ENCODE peak calls at places on chromosomes 2 and 18, in eight cellular contexts. One of them, this sample, is unnamed.

GRCh38 chr18:74728586-74728985 is 130.9 kb downstream of the ZNF407 start:
- DNase-seq in pancreas: no peak
- DNase-seq in stimulated activated CD8-positive, alpha-beta memory T cell treated with anti-CD3 and anti-CD28 coated beads, Interleukin-7, amount 100 ng/mL, for 24 hours: no peak
- DNase-seq in activated naive CD4-positive, alpha-beta T cell: no peak
- DNase-seq in LHCN-M2: no peak
- DNase-seq in neural crest cell: no peak
- DNase-seq in stimulated activated CD4-positive, alpha-beta T cell treated with anti-CD3 and anti-CD28 coated beads, Interleukin-1b, Interleukin-23, amount 100 ng/mL, for 48 hours: no peak
- DNase-seq in HT1080: no peak
- DNase-seq in this sample: no peak

GRCh38 chr18:62325806-62326645 is 916 bp downstream of the TNFRSF11A start:
- DNase-seq in pancreas: peak; percentile 73
- DNase-seq in stimulated activated CD8-positive, alpha-beta memory T cell treated with anti-CD3 and anti-CD28 coated beads, Interleukin-7, amount 100 ng/mL, for 24 hours: no peak
- DNase-seq in activated naive CD4-positive, alpha-beta T cell: no peak
- DNase-seq in LHCN-M2: no peak
- DNase-seq in neural crest cell: peak; percentile 18
- DNase-seq in stimulated activated CD4-positive, alpha-beta T cell treated with anti-CD3 and anti-CD28 coated beads, Interleukin-1b, Interleukin-23, amount 100 ng/mL, for 48 hours: peak; percentile 20
- DNase-seq in HT1080: no peak
- DNase-seq in this sample: no peak

GRCh38 chr2:193695367-193695766 is 1500.6 kb upstream of the TMEFF2 start:
- DNase-seq in pancreas: no peak
- DNase-seq in stimulated activated CD8-positive, alpha-beta memory T cell treated with anti-CD3 and anti-CD28 coated beads, Interleukin-7, amount 100 ng/mL, for 24 hours: no peak
- DNase-seq in activated naive CD4-positive, alpha-beta T cell: no peak
- DNase-seq in LHCN-M2: peak; percentile 63
- DNase-seq in neural crest cell: no peak
- DNase-seq in stimulated activated CD4-positive, alpha-beta T cell treated with anti-CD3 and anti-CD28 coated beads, Interleukin-1b, Interleukin-23, amount 100 ng/mL, for 48 hours: no peak
- DNase-seq in HT1080: peak; percentile 10
- DNase-seq in this sample: peak; percentile 22

GRCh38 chr18:34159691-34160185 is 65.0 kb downstream of the NOL4 start:
- DNase-seq in pancreas: no peak
- DNase-seq in stimulated activated CD8-positive, alpha-beta memory T cell treated with anti-CD3 and anti-CD28 coated beads, Interleukin-7, amount 100 ng/mL, for 24 hours: no peak
- DNase-seq in activated naive CD4-positive, alpha-beta T cell: no peak
- DNase-seq in LHCN-M2: no peak
- DNase-seq in neural crest cell: no peak
- DNase-seq in stimulated activated CD4-positive, alpha-beta T cell treated with anti-CD3 and anti-CD28 coated beads, Interleukin-1b, Interleukin-23, amount 100 ng/mL, for 48 hours: no peak
- DNase-seq in HT1080: no peak
- DNase-seq in this sample: no peak

GRCh38 chr2:209076151-209076550 is 347.7 kb upstream of the MAP2 start:
- DNase-seq in pancreas: no peak
- DNase-seq in stimulated activated CD8-positive, alpha-beta memory T cell treated with anti-CD3 and anti-CD28 coated beads, Interleukin-7, amount 100 ng/mL, for 24 hours: no peak
- DNase-seq in activated naive CD4-positive, alpha-beta T cell: no peak
- DNase-seq in LHCN-M2: no peak
- DNase-seq in neural crest cell: no peak
- DNase-seq in stimulated activated CD4-positive, alpha-beta T cell treated with anti-CD3 and anti-CD28 coated beads, Interleukin-1b, Interleukin-23, amount 100 ng/mL, for 48 hours: no peak
- DNase-seq in HT1080: no peak
- DNase-seq in this sample: no peak

GRCh38 chr18:10124557-10124956 is 210.7 kb downstream of the VAPA start:
- DNase-seq in pancreas: no peak
- DNase-seq in stimulated activated CD8-positive, alpha-beta memory T cell treated with anti-CD3 and anti-CD28 coated beads, Interleukin-7, amount 100 ng/mL, for 24 hours: no peak
- DNase-seq in activated naive CD4-positive, alpha-beta T cell: no peak
- DNase-seq in LHCN-M2: no peak
- DNase-seq in neural crest cell: no peak
- DNase-seq in stimulated activated CD4-positive, alpha-beta T cell treated with anti-CD3 and anti-CD28 coated beads, Interleukin-1b, Interleukin-23, amount 100 ng/mL, for 48 hours: no peak
- DNase-seq in HT1080: no peak
- DNase-seq in this sample: no peak

GRCh38 chr2:24538720-24539119 is 47.7 kb downstream of the NCOA1 start:
- DNase-seq in pancreas: no peak
- DNase-seq in stimulated activated CD8-positive, alpha-beta memory T cell treated with anti-CD3 and anti-CD28 coated beads, Interleukin-7, amount 100 ng/mL, for 24 hours: no peak
- DNase-seq in activated naive CD4-positive, alpha-beta T cell: no peak
- DNase-seq in LHCN-M2: no peak
- DNase-seq in neural crest cell: no peak
- DNase-seq in stimulated activated CD4-positive, alpha-beta T cell treated with anti-CD3 and anti-CD28 coated beads, Interleukin-1b, Interleukin-23, amount 100 ng/mL, for 48 hours: no peak
- DNase-seq in HT1080: no peak
- DNase-seq in this sample: no peak

GRCh38 chr2:1572638-1573037 is 159.4 kb downstream of the TPO start:
- DNase-seq in pancreas: no peak
- DNase-seq in stimulated activated CD8-positive, alpha-beta memory T cell treated with anti-CD3 and anti-CD28 coated beads, Interleukin-7, amount 100 ng/mL, for 24 hours: no peak
- DNase-seq in activated naive CD4-positive, alpha-beta T cell: no peak
- DNase-seq in LHCN-M2: peak; percentile 69
- DNase-seq in neural crest cell: no peak
- DNase-seq in stimulated activated CD4-positive, alpha-beta T cell treated with anti-CD3 and anti-CD28 coated beads, Interleukin-1b, Interleukin-23, amount 100 ng/mL, for 48 hours: no peak
- DNase-seq in HT1080: no peak
- DNase-seq in this sample: peak; percentile 68

GRCh38 chr2:232230557-232230956 is 148.0 kb upstream of the ALPP start:
- DNase-seq in pancreas: no peak
- DNase-seq in stimulated activated CD8-positive, alpha-beta memory T cell treated with anti-CD3 and anti-CD28 coated beads, Interleukin-7, amount 100 ng/mL, for 24 hours: no peak
- DNase-seq in activated naive CD4-positive, alpha-beta T cell: no peak
- DNase-seq in LHCN-M2: peak; percentile 20
- DNase-seq in neural crest cell: peak; percentile 8
- DNase-seq in stimulated activated CD4-positive, alpha-beta T cell treated with anti-CD3 and anti-CD28 coated beads, Interleukin-1b, Interleukin-23, amount 100 ng/mL, for 48 hours: peak; percentile 23
- DNase-seq in HT1080: peak; percentile 13
- DNase-seq in this sample: peak; percentile 18

GRCh38 chr2:222318712-222319575 is 20.1 kb upstream of the PAX3 start:
- DNase-seq in pancreas: peak; percentile 75
- DNase-seq in stimulated activated CD8-positive, alpha-beta memory T cell treated with anti-CD3 and anti-CD28 coated beads, Interleukin-7, amount 100 ng/mL, for 24 hours: no peak
- DNase-seq in activated naive CD4-positive, alpha-beta T cell: no peak
- DNase-seq in LHCN-M2: peak; percentile 14
- DNase-seq in neural crest cell: peak; percentile 35
- DNase-seq in stimulated activated CD4-positive, alpha-beta T cell treated with anti-CD3 and anti-CD28 coated beads, Interleukin-1b, Interleukin-23, amount 100 ng/mL, for 48 hours: no peak
- DNase-seq in HT1080: peak; percentile 48
- DNase-seq in this sample: peak; percentile 68

GRCh38 chr2:106197878-106198277 is 3.8 kb upstream of the UXS1 start:
- DNase-seq in pancreas: no peak
- DNase-seq in stimulated activated CD8-positive, alpha-beta memory T cell treated with anti-CD3 and anti-CD28 coated beads, Interleukin-7, amount 100 ng/mL, for 24 hours: no peak
- DNase-seq in activated naive CD4-positive, alpha-beta T cell: no peak
- DNase-seq in LHCN-M2: peak; percentile 96
- DNase-seq in neural crest cell: no peak
- DNase-seq in stimulated activated CD4-positive, alpha-beta T cell treated with anti-CD3 and anti-CD28 coated beads, Interleukin-1b, Interleukin-23, amount 100 ng/mL, for 48 hours: no peak
- DNase-seq in HT1080: peak; percentile 76
- DNase-seq in this sample: peak; percentile 70

GRCh38 chr2:60516826-60517225 is 36.6 kb downstream of the BCL11A start:
- DNase-seq in pancreas: no peak
- DNase-seq in stimulated activated CD8-positive, alpha-beta memory T cell treated with anti-CD3 and anti-CD28 coated beads, Interleukin-7, amount 100 ng/mL, for 24 hours: no peak
- DNase-seq in activated naive CD4-positive, alpha-beta T cell: no peak
- DNase-seq in LHCN-M2: no peak
- DNase-seq in neural crest cell: no peak
- DNase-seq in stimulated activated CD4-positive, alpha-beta T cell treated with anti-CD3 and anti-CD28 coated beads, Interleukin-1b, Interleukin-23, amount 100 ng/mL, for 48 hours: no peak
- DNase-seq in HT1080: no peak
- DNase-seq in this sample: no peak

GRCh38 chr2:41989503-41990180 is 58.2 kb upstream of the PKDCC start:
- DNase-seq in pancreas: no peak
- DNase-seq in stimulated activated CD8-positive, alpha-beta memory T cell treated with anti-CD3 and anti-CD28 coated beads, Interleukin-7, amount 100 ng/mL, for 24 hours: no peak
- DNase-seq in activated naive CD4-positive, alpha-beta T cell: no peak
- DNase-seq in LHCN-M2: no peak
- DNase-seq in neural crest cell: peak; percentile 22
- DNase-seq in stimulated activated CD4-positive, alpha-beta T cell treated with anti-CD3 and anti-CD28 coated beads, Interleukin-1b, Interleukin-23, amount 100 ng/mL, for 48 hours: no peak
- DNase-seq in HT1080: no peak
- DNase-seq in this sample: no peak

GRCh38 chr2:223101340-223102039 is 49.5 kb downstream of the KCNE4 start:
- DNase-seq in pancreas: no peak
- DNase-seq in stimulated activated CD8-positive, alpha-beta memory T cell treated with anti-CD3 and anti-CD28 coated beads, Interleukin-7, amount 100 ng/mL, for 24 hours: no peak
- DNase-seq in activated naive CD4-positive, alpha-beta T cell: no peak
- DNase-seq in LHCN-M2: peak; percentile 50
- DNase-seq in neural crest cell: no peak
- DNase-seq in stimulated activated CD4-positive, alpha-beta T cell treated with anti-CD3 and anti-CD28 coated beads, Interleukin-1b, Interleukin-23, amount 100 ng/mL, for 48 hours: no peak
- DNase-seq in HT1080: peak; percentile 51
- DNase-seq in this sample: peak; percentile 67

GRCh38 chr2:19349911-19350677 is 8.3 kb downstream of the OSR1 start:
- DNase-seq in pancreas: peak; percentile 84
- DNase-seq in stimulated activated CD8-positive, alpha-beta memory T cell treated with anti-CD3 and anti-CD28 coated beads, Interleukin-7, amount 100 ng/mL, for 24 hours: no peak
- DNase-seq in activated naive CD4-positive, alpha-beta T cell: peak; percentile 11
- DNase-seq in LHCN-M2: no peak
- DNase-seq in neural crest cell: peak; percentile 70
- DNase-seq in stimulated activated CD4-positive, alpha-beta T cell treated with anti-CD3 and anti-CD28 coated beads, Interleukin-1b, Interleukin-23, amount 100 ng/mL, for 48 hours: no peak
- DNase-seq in HT1080: no peak
- DNase-seq in this sample: peak; percentile 80

GRCh38 chr2:23617167-23617787 is 232.3 kb downstream of the KLHL29 start:
- DNase-seq in pancreas: peak; percentile 24
- DNase-seq in stimulated activated CD8-positive, alpha-beta memory T cell treated with anti-CD3 and anti-CD28 coated beads, Interleukin-7, amount 100 ng/mL, for 24 hours: no peak
- DNase-seq in activated naive CD4-positive, alpha-beta T cell: no peak
- DNase-seq in LHCN-M2: no peak
- DNase-seq in neural crest cell: no peak
- DNase-seq in stimulated activated CD4-positive, alpha-beta T cell treated with anti-CD3 and anti-CD28 coated beads, Interleukin-1b, Interleukin-23, amount 100 ng/mL, for 48 hours: no peak
- DNase-seq in HT1080: no peak
- DNase-seq in this sample: no peak

GRCh38 chr18:35215026-35215425 is 25.8 kb upstream of the ZNF397 start:
- DNase-seq in pancreas: no peak
- DNase-seq in stimulated activated CD8-positive, alpha-beta memory T cell treated with anti-CD3 and anti-CD28 coated beads, Interleukin-7, amount 100 ng/mL, for 24 hours: no peak
- DNase-seq in activated naive CD4-positive, alpha-beta T cell: no peak
- DNase-seq in LHCN-M2: no peak
- DNase-seq in neural crest cell: no peak
- DNase-seq in stimulated activated CD4-positive, alpha-beta T cell treated with anti-CD3 and anti-CD28 coated beads, Interleukin-1b, Interleukin-23, amount 100 ng/mL, for 48 hours: no peak
- DNase-seq in HT1080: no peak
- DNase-seq in this sample: no peak

GRCh38 chr2:173021939-173022371 is 53.7 kb upstream of the MAP3K20 start:
- DNase-seq in pancreas: no peak
- DNase-seq in stimulated activated CD8-positive, alpha-beta memory T cell treated with anti-CD3 and anti-CD28 coated beads, Interleukin-7, amount 100 ng/mL, for 24 hours: no peak
- DNase-seq in activated naive CD4-positive, alpha-beta T cell: no peak
- DNase-seq in LHCN-M2: peak; percentile 14
- DNase-seq in neural crest cell: no peak
- DNase-seq in stimulated activated CD4-positive, alpha-beta T cell treated with anti-CD3 and anti-CD28 coated beads, Interleukin-1b, Interleukin-23, amount 100 ng/mL, for 48 hours: no peak
- DNase-seq in HT1080: peak; percentile 51
- DNase-seq in this sample: peak; percentile 45

GRCh38 chr18:42936289-42936688 is 179.2 kb downstream of the RIT2 start:
- DNase-seq in pancreas: no peak
- DNase-seq in stimulated activated CD8-positive, alpha-beta memory T cell treated with anti-CD3 and anti-CD28 coated beads, Interleukin-7, amount 100 ng/mL, for 24 hours: no peak
- DNase-seq in activated naive CD4-positive, alpha-beta T cell: no peak
- DNase-seq in LHCN-M2: no peak
- DNase-seq in neural crest cell: no peak
- DNase-seq in stimulated activated CD4-positive, alpha-beta T cell treated with anti-CD3 and anti-CD28 coated beads, Interleukin-1b, Interleukin-23, amount 100 ng/mL, for 48 hours: no peak
- DNase-seq in HT1080: no peak
- DNase-seq in this sample: no peak

GRCh38 chr2:80078290-80079036 is 226.1 kb downstream of the LRRTM1 start:
- DNase-seq in pancreas: no peak
- DNase-seq in stimulated activated CD8-positive, alpha-beta memory T cell treated with anti-CD3 and anti-CD28 coated beads, Interleukin-7, amount 100 ng/mL, for 24 hours: no peak
- DNase-seq in activated naive CD4-positive, alpha-beta T cell: no peak
- DNase-seq in LHCN-M2: no peak
- DNase-seq in neural crest cell: no peak
- DNase-seq in stimulated activated CD4-positive, alpha-beta T cell treated with anti-CD3 and anti-CD28 coated beads, Interleukin-1b, Interleukin-23, amount 100 ng/mL, for 48 hours: no peak
- DNase-seq in HT1080: no peak
- DNase-seq in this sample: no peak

GRCh38 chr2:143759455-143759854 is 630.2 kb downstream of the ARHGAP15 start:
- DNase-seq in pancreas: no peak
- DNase-seq in stimulated activated CD8-positive, alpha-beta memory T cell treated with anti-CD3 and anti-CD28 coated beads, Interleukin-7, amount 100 ng/mL, for 24 hours: no peak
- DNase-seq in activated naive CD4-positive, alpha-beta T cell: no peak
- DNase-seq in LHCN-M2: no peak
- DNase-seq in neural crest cell: no peak
- DNase-seq in stimulated activated CD4-positive, alpha-beta T cell treated with anti-CD3 and anti-CD28 coated beads, Interleukin-1b, Interleukin-23, amount 100 ng/mL, for 48 hours: no peak
- DNase-seq in HT1080: no peak
- DNase-seq in this sample: no peak

GRCh38 chr2:79622508-79622907 is 109.7 kb downstream of the CTNNA2 start:
- DNase-seq in pancreas: no peak
- DNase-seq in stimulated activated CD8-positive, alpha-beta memory T cell treated with anti-CD3 and anti-CD28 coated beads, Interleukin-7, amount 100 ng/mL, for 24 hours: no peak
- DNase-seq in activated naive CD4-positive, alpha-beta T cell: no peak
- DNase-seq in LHCN-M2: peak; percentile 2
- DNase-seq in neural crest cell: no peak
- DNase-seq in stimulated activated CD4-positive, alpha-beta T cell treated with anti-CD3 and anti-CD28 coated beads, Interleukin-1b, Interleukin-23, amount 100 ng/mL, for 48 hours: no peak
- DNase-seq in HT1080: peak; percentile 27
- DNase-seq in this sample: no peak

GRCh38 chr2:130759906-130760753 is 4.8 kb downstream of the AMER3 start:
- DNase-seq in pancreas: peak; percentile 91
- DNase-seq in stimulated activated CD8-positive, alpha-beta memory T cell treated with anti-CD3 and anti-CD28 coated beads, Interleukin-7, amount 100 ng/mL, for 24 hours: no peak
- DNase-seq in activated naive CD4-positive, alpha-beta T cell: no peak
- DNase-seq in LHCN-M2: peak; percentile 2
- DNase-seq in neural crest cell: no peak
- DNase-seq in stimulated activated CD4-positive, alpha-beta T cell treated with anti-CD3 and anti-CD28 coated beads, Interleukin-1b, Interleukin-23, amount 100 ng/mL, for 48 hours: no peak
- DNase-seq in HT1080: peak; percentile 32
- DNase-seq in this sample: peak; percentile 65

GRCh38 chr2:150878347-150878746 is 383.3 kb downstream of the RBM43 start:
- DNase-seq in pancreas: no peak
- DNase-seq in stimulated activated CD8-positive, alpha-beta memory T cell treated with anti-CD3 and anti-CD28 coated beads, Interleukin-7, amount 100 ng/mL, for 24 hours: no peak
- DNase-seq in activated naive CD4-positive, alpha-beta T cell: no peak
- DNase-seq in LHCN-M2: peak; percentile 85
- DNase-seq in neural crest cell: no peak
- DNase-seq in stimulated activated CD4-positive, alpha-beta T cell treated with anti-CD3 and anti-CD28 coated beads, Interleukin-1b, Interleukin-23, amount 100 ng/mL, for 48 hours: no peak
- DNase-seq in HT1080: peak; percentile 73
- DNase-seq in this sample: peak; percentile 48

GRCh38 chr2:86337235-86338099 is at the start of gene REEP1:
- DNase-seq in pancreas: peak; percentile 67
- DNase-seq in stimulated activated CD8-positive, alpha-beta memory T cell treated with anti-CD3 and anti-CD28 coated beads, Interleukin-7, amount 100 ng/mL, for 24 hours: no peak
- DNase-seq in activated naive CD4-positive, alpha-beta T cell: no peak
- DNase-seq in LHCN-M2: no peak
- DNase-seq in neural crest cell: peak; percentile 34
- DNase-seq in stimulated activated CD4-positive, alpha-beta T cell treated with anti-CD3 and anti-CD28 coated beads, Interleukin-1b, Interleukin-23, amount 100 ng/mL, for 48 hours: no peak
- DNase-seq in HT1080: no peak
- DNase-seq in this sample: no peak

GRCh38 chr2:232402518-232402917 is 4.1 kb upstream of the ALPG start:
- DNase-seq in pancreas: no peak
- DNase-seq in stimulated activated CD8-positive, alpha-beta memory T cell treated with anti-CD3 and anti-CD28 coated beads, Interleukin-7, amount 100 ng/mL, for 24 hours: no peak
- DNase-seq in activated naive CD4-positive, alpha-beta T cell: no peak
- DNase-seq in LHCN-M2: no peak
- DNase-seq in neural crest cell: no peak
- DNase-seq in stimulated activated CD4-positive, alpha-beta T cell treated with anti-CD3 and anti-CD28 coated beads, Interleukin-1b, Interleukin-23, amount 100 ng/mL, for 48 hours: no peak
- DNase-seq in HT1080: no peak
- DNase-seq in this sample: no peak

GRCh38 chr2:8193146-8193545 is 488.7 kb upstream of the ID2 start:
- DNase-seq in pancreas: no peak
- DNase-seq in stimulated activated CD8-positive, alpha-beta memory T cell treated with anti-CD3 and anti-CD28 coated beads, Interleukin-7, amount 100 ng/mL, for 24 hours: no peak
- DNase-seq in activated naive CD4-positive, alpha-beta T cell: no peak
- DNase-seq in LHCN-M2: no peak
- DNase-seq in neural crest cell: no peak
- DNase-seq in stimulated activated CD4-positive, alpha-beta T cell treated with anti-CD3 and anti-CD28 coated beads, Interleukin-1b, Interleukin-23, amount 100 ng/mL, for 48 hours: no peak
- DNase-seq in HT1080: no peak
- DNase-seq in this sample: no peak

GRCh38 chr18:63098014-63098981 is 221.3 kb downstream of the BCL2 start:
- DNase-seq in pancreas: no peak
- DNase-seq in stimulated activated CD8-positive, alpha-beta memory T cell treated with anti-CD3 and anti-CD28 coated beads, Interleukin-7, amount 100 ng/mL, for 24 hours: no peak
- DNase-seq in activated naive CD4-positive, alpha-beta T cell: no peak
- DNase-seq in LHCN-M2: no peak
- DNase-seq in neural crest cell: no peak
- DNase-seq in stimulated activated CD4-positive, alpha-beta T cell treated with anti-CD3 and anti-CD28 coated beads, Interleukin-1b, Interleukin-23, amount 100 ng/mL, for 48 hours: peak; percentile 37
- DNase-seq in HT1080: no peak
- DNase-seq in this sample: no peak

GRCh38 chr2:199279146-199279545 is 178.6 kb downstream of the SATB2 start:
- DNase-seq in pancreas: no peak
- DNase-seq in stimulated activated CD8-positive, alpha-beta memory T cell treated with anti-CD3 and anti-CD28 coated beads, Interleukin-7, amount 100 ng/mL, for 24 hours: no peak
- DNase-seq in activated naive CD4-positive, alpha-beta T cell: no peak
- DNase-seq in LHCN-M2: no peak
- DNase-seq in neural crest cell: no peak
- DNase-seq in stimulated activated CD4-positive, alpha-beta T cell treated with anti-CD3 and anti-CD28 coated beads, Interleukin-1b, Interleukin-23, amount 100 ng/mL, for 48 hours: no peak
- DNase-seq in HT1080: no peak
- DNase-seq in this sample: peak; percentile 37

GRCh38 chr2:135304694-135305093 is 226.3 kb downstream of the ZRANB3 start:
- DNase-seq in pancreas: no peak
- DNase-seq in stimulated activated CD8-positive, alpha-beta memory T cell treated with anti-CD3 and anti-CD28 coated beads, Interleukin-7, amount 100 ng/mL, for 24 hours: no peak
- DNase-seq in activated naive CD4-positive, alpha-beta T cell: no peak
- DNase-seq in LHCN-M2: no peak
- DNase-seq in neural crest cell: no peak
- DNase-seq in stimulated activated CD4-positive, alpha-beta T cell treated with anti-CD3 and anti-CD28 coated beads, Interleukin-1b, Interleukin-23, amount 100 ng/mL, for 48 hours: no peak
- DNase-seq in HT1080: no peak
- DNase-seq in this sample: no peak

GRCh38 chr18:23529597-23529996 is 26.3 kb downstream of the RMC1 start:
- DNase-seq in pancreas: no peak
- DNase-seq in stimulated activated CD8-positive, alpha-beta memory T cell treated with anti-CD3 and anti-CD28 coated beads, Interleukin-7, amount 100 ng/mL, for 24 hours: no peak
- DNase-seq in activated naive CD4-positive, alpha-beta T cell: no peak
- DNase-seq in LHCN-M2: peak; percentile 66
- DNase-seq in neural crest cell: no peak
- DNase-seq in stimulated activated CD4-positive, alpha-beta T cell treated with anti-CD3 and anti-CD28 coated beads, Interleukin-1b, Interleukin-23, amount 100 ng/mL, for 48 hours: peak; percentile 21
- DNase-seq in HT1080: peak; percentile 89
- DNase-seq in this sample: peak; percentile 59

GRCh38 chr2:49714433-49714832 is 560.1 kb upstream of the FSHR start:
- DNase-seq in pancreas: no peak
- DNase-seq in stimulated activated CD8-positive, alpha-beta memory T cell treated with anti-CD3 and anti-CD28 coated beads, Interleukin-7, amount 100 ng/mL, for 24 hours: no peak
- DNase-seq in activated naive CD4-positive, alpha-beta T cell: no peak
- DNase-seq in LHCN-M2: no peak
- DNase-seq in neural crest cell: no peak
- DNase-seq in stimulated activated CD4-positive, alpha-beta T cell treated with anti-CD3 and anti-CD28 coated beads, Interleukin-1b, Interleukin-23, amount 100 ng/mL, for 48 hours: no peak
- DNase-seq in HT1080: no peak
- DNase-seq in this sample: no peak

GRCh38 chr2:106012591-106013347 is 181.3 kb downstream of the UXS1 start:
- DNase-seq in pancreas: no peak
- DNase-seq in stimulated activated CD8-positive, alpha-beta memory T cell treated with anti-CD3 and anti-CD28 coated beads, Interleukin-7, amount 100 ng/mL, for 24 hours: no peak
- DNase-seq in activated naive CD4-positive, alpha-beta T cell: no peak
- DNase-seq in LHCN-M2: no peak
- DNase-seq in neural crest cell: no peak
- DNase-seq in stimulated activated CD4-positive, alpha-beta T cell treated with anti-CD3 and anti-CD28 coated beads, Interleukin-1b, Interleukin-23, amount 100 ng/mL, for 48 hours: no peak
- DNase-seq in HT1080: no peak
- DNase-seq in this sample: no peak

GRCh38 chr2:192073878-192074277 is 120.9 kb downstream of the TMEFF2 start:
- DNase-seq in pancreas: no peak
- DNase-seq in stimulated activated CD8-positive, alpha-beta memory T cell treated with anti-CD3 and anti-CD28 coated beads, Interleukin-7, amount 100 ng/mL, for 24 hours: no peak
- DNase-seq in activated naive CD4-positive, alpha-beta T cell: no peak
- DNase-seq in LHCN-M2: no peak
- DNase-seq in neural crest cell: no peak
- DNase-seq in stimulated activated CD4-positive, alpha-beta T cell treated with anti-CD3 and anti-CD28 coated beads, Interleukin-1b, Interleukin-23, amount 100 ng/mL, for 48 hours: no peak
- DNase-seq in HT1080: no peak
- DNase-seq in this sample: no peak